ENCODE peak calls at places on chromosomes 6 and 20, in five cellular contexts. Q, H, J, F and B are unnamed samples.

GRCh38 chr6:126055449-126055848 is 69.1 kb downstream of the TRMT11 start:
- DNase-seq in Q (no peak), H (no peak), J (no peak), F (no peak), B (no peak)

GRCh38 chr20:4160761-4161305 is 145.5 kb upstream of the RNF24 start:
- DNase-seq in Q (peak; percentile 83), H (no peak), J (peak; percentile 65), F (no peak), B (peak; percentile 82)

GRCh38 chr20:56735087-56735642 is 106.1 kb downstream of the TFAP2C start:
- DNase-seq in Q (no peak), H (no peak), J (no peak), F (no peak), B (no peak)

GRCh38 chr6:107894821-107895396 is 63.1 kb downstream of the SEC63 start:
- DNase-seq in Q (no peak), H (no peak), J (no peak), F (peak; percentile 48), B (no peak)

GRCh38 chr6:111482236-111482958 is 621 bp downstream of the REV3L start:
- DNase-seq in Q (peak; percentile 84), H (no peak), J (peak; percentile 71), F (peak; percentile 48), B (peak; percentile 91)

GRCh38 chr6:158387036-158387435 is 74.8 kb downstream of the TULP4 start:
- DNase-seq in Q (no peak), H (no peak), J (no peak), F (no peak), B (no peak)

GRCh38 chr6:44228433-44228832 is 5.0 kb downstream of the SLC29A1 start:
- DNase-seq in Q (peak; percentile 26), H (no peak), J (no peak), F (no peak), B (no peak)

GRCh38 chr6:41519748-41520699 is 26.2 kb upstream of the FOXP4 start:
- DNase-seq in Q (no peak), H (no peak), J (no peak), F (no peak), B (no peak)

GRCh38 chr6:43669922-43670622 is 17.5 kb downstream of the MRPS18A start:
- DNase-seq in Q (no peak), H (peak; percentile 43), J (no peak), F (no peak), B (no peak)

GRCh38 chr6:3388786-3389185 is 68.1 kb downstream of the SLC22A23 start:
- DNase-seq in Q (no peak), H (no peak), J (no peak), F (no peak), B (no peak)

GRCh38 chr6:72084992-72085569 is 198.7 kb downstream of the RIMS1 start:
- DNase-seq in Q (no peak), H (peak; percentile 15), J (no peak), F (no peak), B (no peak)

GRCh38 chr20:13130707-13131103 is 90.4 kb upstream of the ISM1 start:
- DNase-seq in Q (no peak), H (no peak), J (no peak), F (no peak), B (no peak)

GRCh38 chr20:10731190-10731955 is 57.6 kb upstream of the JAG1 start:
- DNase-seq in Q (no peak), H (no peak), J (no peak), F (no peak), B (no peak)

GRCh38 chr6:170403451-170403850 is 96.9 kb downstream of the FAM120B start:
- DNase-seq in Q (no peak), H (peak; percentile 59), J (no peak), F (no peak), B (no peak)

GRCh38 chr20:36344517-36345132 is 38.5 kb downstream of the DLGAP4 start:
- DNase-seq in Q (peak; percentile 73), H (peak; percentile 81), J (peak; percentile 36), F (peak; percentile 8), B (peak; percentile 43)

GRCh38 chr6:32213649-32214048 is 10.2 kb downstream of the NOTCH4 start:
- DNase-seq in Q (no peak), H (no peak), J (no peak), F (no peak), B (no peak)
- H3K4me3 ChIP-seq in Q (no peak overlapping the region), H (no peak overlapping the region), J (no peak overlapping the region), F (no peak overlapping the region), B (no peak overlapping the region)

GRCh38 chr20:51306081-51306480 is 236.4 kb downstream of the NFATC2 start:
- DNase-seq in Q (no peak), H (no peak), J (no peak), F (no peak), B (no peak)

GRCh38 chr20:51306521-51307358 is 235.8 kb downstream of the NFATC2 start:
- DNase-seq in Q (peak; percentile 90), H (peak; percentile 74), J (peak; percentile 73), F (peak; percentile 72), B (peak; percentile 92)

GRCh38 chr20:51311636-51312479 is 230.7 kb downstream of the NFATC2 start:
- DNase-seq in Q (no peak), H (no peak), J (no peak), F (peak; percentile 44), B (no peak)

GRCh38 chr20:51310216-51310615 is 232.3 kb downstream of the NFATC2 start:
- DNase-seq in Q (no peak), H (no peak), J (no peak), F (no peak), B (no peak)

DNA sequence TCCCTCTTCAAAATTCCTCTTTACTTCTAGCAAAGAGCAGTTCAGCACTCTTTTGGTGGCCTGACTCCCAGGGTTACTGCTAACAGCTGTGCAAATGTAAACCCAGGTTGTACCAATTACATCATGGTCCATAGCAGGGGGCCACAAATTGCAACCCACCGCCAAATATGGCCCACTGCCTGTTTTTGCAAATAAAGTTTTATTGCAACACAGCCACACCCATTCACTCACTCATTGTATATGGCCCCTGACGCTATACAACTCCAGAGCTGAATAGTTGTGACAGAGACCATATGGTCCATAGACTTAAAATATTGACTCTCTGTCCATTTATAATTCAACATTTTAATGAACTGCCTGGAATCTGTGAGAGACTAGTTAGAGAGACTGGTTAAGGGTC is 233.4 kb downstream of the NFATC2 start:
- DNase-seq in Q (no peak), H (no peak), J (no peak), F (no peak), B (no peak)
- H3K4me3 ChIP-seq in Q (no peak overlapping the region), H (no peak overlapping the region), J (no peak overlapping the region), F (no peak overlapping the region), B (no peak overlapping the region)

DNA sequence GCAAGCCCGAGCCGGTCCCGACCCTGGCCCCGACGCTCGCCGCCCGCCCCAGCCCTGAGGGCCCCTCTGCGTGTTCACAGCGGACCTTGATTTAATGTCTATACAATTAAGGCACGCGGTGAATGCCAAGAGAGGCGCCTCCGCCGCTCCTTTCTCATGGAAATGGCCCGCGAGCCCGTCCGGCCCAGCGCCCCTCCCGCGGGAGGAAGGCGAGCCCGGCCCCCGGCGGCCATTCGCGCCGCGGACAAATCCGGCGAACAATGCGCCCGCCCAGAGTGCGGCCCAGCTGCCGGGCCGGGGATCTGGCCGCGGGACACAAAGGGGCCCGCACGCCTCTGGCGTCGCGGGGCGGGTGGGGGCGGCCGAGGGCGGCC is 37.5 kb downstream of the YTHDF1 start:
- DNase-seq in Q (no peak), H (peak; percentile 68), J (no peak), F (no peak), B (no peak)
- H3K4me3 ChIP-seq in Q (peak overlapping the region; percentile 33), H (peak overlapping the region; percentile 79), J (no peak overlapping the region), F (peak overlapping the region; percentile 7), B (peak overlapping the region; percentile 15)

GRCh38 chr20:5182615-5183254 is 55.9 kb downstream of the CDS2 start:
- DNase-seq in Q (no peak), H (no peak), J (no peak), F (no peak), B (no peak)

GRCh38 chr20:5181955-5182354 is 55.1 kb downstream of the CDS2 start:
- DNase-seq in Q (no peak), H (no peak), J (no peak), F (no peak), B (no peak)

GRCh38 chr20:5181492-5181891 is 54.7 kb downstream of the CDS2 start:
- DNase-seq in Q (no peak), H (no peak), J (no peak), F (no peak), B (no peak)

GRCh38 chr20:5180421-5180820 is 53.6 kb downstream of the CDS2 start:
- DNase-seq in Q (no peak), H (no peak), J (no peak), F (no peak), B (no peak)

GRCh38 chr20:5180933-5181332 is 54.1 kb downstream of the CDS2 start:
- DNase-seq in Q (no peak), H (no peak), J (peak; percentile 4), F (no peak), B (no peak)
- H3K4me3 ChIP-seq in Q (no peak overlapping the region), H (no peak overlapping the region), J (no peak overlapping the region), F (no peak overlapping the region), B (no peak overlapping the region)

GRCh38 chr6:99605911-99606669 is 543 bp upstream of the PRDM13 start:
- DNase-seq in Q (no peak), H (no peak), J (no peak), F (no peak), B (no peak)

GRCh38 chr6:99602519-99603420 is 3.9 kb upstream of the PRDM13 start:
- DNase-seq in Q (peak; percentile 51), H (no peak), J (no peak), F (no peak), B (no peak)

GRCh38 chr6:99603421-99604160 is 3.0 kb upstream of the PRDM13 start:
- DNase-seq in Q (peak; percentile 68), H (peak; percentile 73), J (no peak), F (no peak), B (peak; percentile 78)

GRCh38 chr6:99605074-99605726 is 1.4 kb upstream of the PRDM13 start:
- DNase-seq in Q (no peak), H (no peak), J (no peak), F (no peak), B (peak; percentile 68)

DNA sequence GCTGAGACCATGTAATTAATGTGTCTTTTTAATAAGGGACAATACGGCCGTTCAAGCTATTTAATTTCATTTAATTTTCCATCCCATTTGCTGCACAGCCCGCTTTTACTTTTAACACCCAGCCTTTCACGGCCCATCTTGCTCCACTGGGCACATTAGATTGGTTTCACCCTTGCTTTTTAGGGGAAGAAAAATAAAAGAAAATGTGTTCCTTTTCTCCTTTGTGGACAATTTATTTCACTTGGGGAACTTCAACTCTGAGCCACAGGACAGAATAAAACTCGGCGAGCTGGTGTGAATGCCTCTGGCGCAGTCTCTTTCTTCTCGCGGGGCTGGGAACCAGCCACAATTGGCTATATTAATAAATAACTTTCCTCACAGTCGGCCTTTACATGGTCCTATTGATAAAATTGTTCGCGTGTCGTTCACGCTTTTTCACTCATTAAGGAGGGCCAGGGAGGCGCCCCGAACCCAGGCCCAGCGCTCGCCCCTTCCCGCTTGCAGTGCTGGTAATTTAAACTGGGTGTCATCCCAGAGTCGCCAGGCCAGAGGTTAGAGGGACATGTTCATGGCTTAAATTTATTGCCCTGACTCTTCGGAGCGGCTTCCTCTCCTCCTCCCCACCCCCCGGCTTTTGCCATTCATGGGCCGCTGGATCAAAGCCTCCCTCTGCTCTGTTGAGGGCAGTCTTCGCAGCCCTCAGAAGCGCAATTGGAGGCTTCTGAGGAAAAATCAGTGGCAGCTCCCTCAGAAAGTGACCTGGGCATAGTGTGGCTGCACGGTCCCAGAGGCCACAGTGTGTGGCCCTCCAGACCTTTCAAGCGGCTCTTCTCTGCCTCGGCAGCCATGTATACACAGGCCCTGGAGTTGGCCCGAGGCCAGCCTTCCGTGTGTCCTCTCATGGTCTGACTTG is 2.2 kb upstream of the PRDM13 start:
- DNase-seq in Q (peak; percentile 65), H (no peak), J (no peak), F (no peak), B (no peak)
- H3K4me3 ChIP-seq in Q (peak overlapping the region; percentile 66), H (no peak overlapping the region), J (no peak overlapping the region), F (no peak overlapping the region), B (peak overlapping the region; percentile 23)